ENCODE peak calls at places on chromosomes 7 and 10, in four cellular contexts. E is GM23248; O is CD8-positive, alpha-beta T cell; P is aorta. L is an unnamed sample. For H3K36me3, the result is how much of the 10 kb centered on the place peaks cover.

GRCh38 chr10:82072124-82072523 is 197.1 kb downstream of the NRG3 start:
- DNase-seq in E (no peak), O (no peak), P (no peak), L (no peak)

GRCh38 chr7:418636-419280 is 100.9 kb downstream of the PDGFA start:
- DNase-seq in E (no peak), O (no peak), P (peak), L (no peak)

GRCh38 chr7:128171342-128171918 is 69.6 kb upstream of the LEP start:
- DNase-seq in E (no peak), O (no peak), P (no peak), L (no peak)

GRCh38 chr7:124758327-124758726 is 7.3 kb downstream of the GPR37 start:
- DNase-seq in E (no peak), O (no peak), P (no peak), L (no peak)

GRCh38 chr7:116334555-116334954 is 124.2 kb downstream of the TES start:
- DNase-seq in E (peak), O (no peak), P (no peak), L (no peak)

GRCh38 chr7:5452470-5452899 is 28.9 kb upstream of the TNRC18 start:
- DNase-seq in E (peak), O (no peak), P (no peak), L (no peak)

GRCh38 chr10:79313320-79313719 is 33.9 kb upstream of the PPIF start:
- DNase-seq in E (no peak), O (no peak), P (no peak), L (no peak)

GRCh38 chr10:45408421-45409319 is 34.7 kb downstream of the ALOX5 start:
- DNase-seq in E (no peak), O (no peak), P (no peak), L (no peak)

GRCh38 chr7:20033621-20034200 is 183.5 kb downstream of the MACC1 start:
- DNase-seq in E (peak), O (no peak), P (no peak), L (no peak)

GRCh38 chr10:114962441-114962840 is 24.4 kb downstream of the TRUB1 start:
- DNase-seq in E (no peak), O (no peak), P (no peak), L (no peak)

GRCh38 chr7:64314493-64315020 is 796 bp downstream of the ZNF736 start:
- DNase-seq in E (no peak), O (peak), P (no peak), L (peak)

GRCh38 chr7:35380739-35381224 is 126.9 kb upstream of the TBX20 start:
- DNase-seq in E (peak), O (no peak), P (no peak), L (no peak)

GRCh38 chr7:27685209-27685608 is 22.5 kb upstream of the HIBADH start:
- DNase-seq in E (no peak), O (no peak), P (no peak), L (peak)

GRCh38 chr7:152313879-152314604 is 121.8 kb downstream of the KMT2C start:
- DNase-seq in E (peak), O (peak), P (no peak), L (no peak)

GRCh38 chr7:140673770-140674155 is 1.0 kb downstream of the ADCK2 start:
- DNase-seq in E (no peak), O (no peak), P (no peak), L (no peak)

GRCh38 chr10:129614341-129614740 is 147.3 kb downstream of the MGMT start:
- DNase-seq in E (peak), O (no peak), P (no peak), L (no peak)

GRCh38 chr10:47357911-47358310 is 9.7 kb downstream of the RBP3 start:
- DNase-seq in E (no peak), O (no peak), P (peak), L (no peak)

GRCh38 chr10:132697568-132698200 is 88.3 kb downstream of the NKX6-2 start:
- DNase-seq in E (no peak), O (no peak), P (peak), L (no peak)

GRCh38 chr7:22549667-22550513 is 49.9 kb upstream of the STEAP1B start:
- DNase-seq in E (peak), O (peak), P (peak), L (peak)

GRCh38 chr7:18577096-18577771 is 81.7 kb downstream of the HDAC9 start:
- DNase-seq in E (no peak), O (no peak), P (no peak), L (no peak)

GRCh38 chr7:45404622-45405021 is 169.5 kb upstream of the ADCY1 start:
- DNase-seq in E (no peak), O (no peak), P (no peak), L (no peak)

GRCh38 chr7:107113866-107114265 is 54.9 kb upstream of the HBP1 start:
- DNase-seq in E (no peak), O (no peak), P (no peak), L (no peak)

GRCh38 chr7:93043393-93043985 is 74.3 kb downstream of the SAMD9 start:
- DNase-seq in E (peak), O (no peak), P (peak), L (peak)

GRCh38 chr10:69202332-69202731 is 17.8 kb upstream of the HKDC1 start:
- DNase-seq in E (peak), O (no peak), P (no peak), L (no peak)

GRCh38 chr7:30846378-30846777 is 65.3 kb upstream of the AQP1 start:
- DNase-seq in E (no peak), O (no peak), P (no peak), L (no peak)

GRCh38 chr7:3430588-3430987 is 129.5 kb downstream of the SDK1 start:
- DNase-seq in E (no peak), O (no peak), P (no peak), L (no peak)

GRCh38 chr7:39252916-39253315 is 275.2 kb downstream of the POU6F2 start:
- DNase-seq in E (peak), O (no peak), P (no peak), L (no peak)

GRCh38 chr7:21724562-21724961 is 181.7 kb downstream of the DNAH11 start:
- DNase-seq in E (no peak), O (no peak), P (no peak), L (no peak)

GRCh38 chr7:127578036-127578684 is 7.2 kb downstream of the GCC1 start:
- DNase-seq in E (peak), O (no peak), P (no peak), L (peak)

GRCh38 chr7:117296066-117296465 is 26.8 kb downstream of the WNT2 start:
- DNase-seq in E (no peak), O (no peak), P (no peak), L (no peak)

GRCh38 chr7:99308461-99309074 is 17.1 kb upstream of the ARPC1A start:
- DNase-seq in E (peak), O (no peak), P (peak), L (peak)

GRCh38 chr10:129545257-129545656 is 78.2 kb downstream of the MGMT start:
- DNase-seq in E (peak), O (no peak), P (no peak), L (no peak)

GRCh38 chr7:150740053-150740452 is 2.8 kb downstream of the GIMAP5 start:
- DNase-seq in E (no peak), O (no peak), P (no peak), L (no peak)

GRCh38 chr7:150736864-150737263 is 354 bp upstream of the GIMAP5 start:
- DNase-seq in E (no peak), O (no peak), P (no peak), L (no peak)

GRCh38 chr7:150737265-150738055 is at the start of gene GIMAP5:
- DNase-seq in E (no peak), O (peak), P (no peak), L (no peak)

GRCh38 chr7:150738092-150739044 is 1.1 kb downstream of the GIMAP5 start:
- DNase-seq in E (peak), O (no peak), P (no peak), L (no peak)

GRCh38 chr7:150739045-150739432 is 1.8 kb downstream of the GIMAP5 start:
- DNase-seq in E (no peak), O (no peak), P (no peak), L (no peak)
- H3K4me3 ChIP-seq in E (no peak), O (peak), P (no peak), L (no peak)

GRCh38 chr10:96532523-96532922 is 18.8 kb upstream of the TLL2 start:
- DNase-seq in E (no peak), O (no peak), P (no peak), L (no peak)

GRCh38 chr10:96524745-96525144 is 11.0 kb upstream of the TLL2 start:
- DNase-seq in E (no peak), O (no peak), P (no peak), L (no peak)

GRCh38 chr10:96529634-96530279 is 16.0 kb upstream of the TLL2 start:
- DNase-seq in E (no peak), O (no peak), P (no peak), L (no peak)
- H3K36me3 ChIP-seq in E (half or more), O (under half), P (under half), L (half or more)

GRCh38 chr10:58101682-58102081 is 166.0 kb downstream of the IPMK start:
- DNase-seq in E (no peak), O (no peak), P (no peak), L (no peak)
- H3K4me3 ChIP-seq in E (no peak), O (no peak), P (no peak), L (no peak)

GRCh38 chr10:78035933-78036583 is 2.4 kb downstream of the RPS24 start:
- DNase-seq in E (no peak), O (no peak), P (peak), L (no peak)
- H3K36me3 ChIP-seq in E (half or more), O (half or more), P (under half), L (half or more)

GRCh38 chr7:29141981-29142380 is 4.4 kb downstream of the CPVL start:
- DNase-seq in E (no peak), O (no peak), P (no peak), L (no peak)
- H3K4me3 ChIP-seq in E (no peak), O (no peak), P (no peak), L (no peak)

DNA sequence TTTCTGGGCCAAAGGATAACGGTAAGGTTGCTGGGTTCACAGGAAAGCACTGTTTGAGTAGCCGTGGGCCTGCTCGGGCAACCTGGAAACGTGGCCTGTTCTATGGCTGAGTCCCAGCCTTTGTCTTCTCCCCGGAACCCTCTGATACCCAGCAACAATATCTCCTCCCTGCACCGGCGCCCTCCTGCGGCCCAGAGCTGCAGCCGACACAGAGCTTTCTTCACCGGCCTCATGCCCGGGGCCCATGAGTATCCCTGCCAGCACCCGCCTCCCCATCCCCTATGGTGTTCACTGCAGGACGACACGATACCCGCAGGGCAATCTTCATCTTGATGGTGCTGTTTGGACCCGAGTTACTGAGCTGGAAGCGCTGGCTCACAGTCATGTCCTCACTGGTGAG is 38.6 kb upstream of the NCAPG2 start:
- DNase-seq in E (no peak), O (no peak), P (no peak), L (no peak)
- H3K36me3 ChIP-seq in E (under half), O (half or more), P (under half), L (under half)

GRCh38 chr10:120260446-120260845 is 196.6 kb upstream of the PLPP4 start:
- DNase-seq in E (no peak), O (no peak), P (no peak), L (no peak)

GRCh38 chr10:120266037-120266436 is 191.0 kb upstream of the PLPP4 start:
- DNase-seq in E (no peak), O (no peak), P (no peak), L (no peak)

DNA sequence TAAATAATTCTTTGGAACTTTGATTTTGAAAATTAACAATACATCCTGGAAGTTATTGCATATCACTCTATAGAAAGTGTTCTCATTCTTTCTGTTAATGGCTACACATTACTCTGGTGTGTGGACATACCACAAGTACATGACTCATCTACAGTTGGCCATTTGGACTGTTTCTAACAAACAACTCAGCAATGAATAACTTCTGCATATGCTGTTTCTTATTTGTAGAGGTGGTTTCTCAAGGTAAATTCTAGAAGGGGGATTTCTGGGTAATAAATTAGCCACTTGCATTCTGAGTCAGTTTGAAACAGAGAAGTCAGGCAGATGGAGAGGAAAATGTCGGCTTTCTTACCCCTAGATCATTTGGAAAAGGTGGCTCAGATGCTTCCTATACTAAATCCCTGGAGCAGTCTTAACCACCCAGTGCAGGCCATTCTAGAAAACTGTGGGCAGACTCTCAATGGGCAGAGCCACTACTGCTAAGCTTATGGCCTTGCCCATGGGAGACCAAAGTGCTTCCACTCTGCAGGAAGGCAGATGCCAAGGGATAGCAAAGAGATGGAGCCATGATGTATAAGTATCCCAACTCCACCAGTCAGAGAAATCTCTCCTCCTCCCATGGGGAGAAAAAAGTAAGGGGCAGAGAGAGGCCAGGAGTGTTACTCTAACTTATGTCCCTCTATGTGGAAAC is 194.0 kb upstream of the PLPP4 start:
- DNase-seq in E (peak), O (no peak), P (no peak), L (no peak)
- H3K4me3 ChIP-seq in E (no peak), O (no peak), P (no peak), L (no peak)

GRCh38 chr7:50321678-50322077 is 17.2 kb downstream of the IKZF1 start:
- DNase-seq in E (no peak), O (peak), P (no peak), L (no peak)

GRCh38 chr7:50329775-50330174 is 25.3 kb downstream of the IKZF1 start:
- DNase-seq in E (no peak), O (no peak), P (no peak), L (no peak)

GRCh38 chr7:50327443-50327842 is 22.9 kb downstream of the IKZF1 start:
- DNase-seq in E (no peak), O (no peak), P (no peak), L (no peak)

DNA sequence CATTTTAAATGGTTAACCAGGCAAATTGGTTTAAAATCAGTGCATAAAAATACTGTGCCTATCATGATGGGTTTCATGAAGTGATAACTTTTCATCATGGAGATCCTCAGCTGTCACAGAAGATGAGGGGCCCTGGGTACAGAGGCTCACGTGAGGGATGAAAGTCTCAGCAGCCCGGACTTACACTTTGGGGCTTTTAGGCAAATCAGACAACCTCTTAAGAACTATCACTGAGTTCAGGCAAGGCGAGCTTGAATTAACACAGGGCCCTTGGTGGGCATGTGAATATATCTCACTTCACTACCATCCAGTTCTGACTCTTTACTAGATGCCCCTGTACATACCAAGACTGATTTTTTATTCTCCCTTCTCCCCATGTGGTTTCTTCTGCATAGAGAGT is 19.6 kb downstream of the IKZF1 start:
- DNase-seq in E (no peak), O (no peak), P (no peak), L (no peak)
- H3K36me3 ChIP-seq in E (under half), O (half or more), P (under half), L (under half)